ENCODE peak calls at places on chromosomes 2 and 18, in six cellular contexts. R is adipocyte, J is coronary artery, N is T-helper 2 cell, I is ELF-1, A is EH. C is an unnamed sample.

GRCh38 chr2:161004379-161004778 is 155.8 kb upstream of the TANK start:
- DNase-seq in R (peak), J (no peak), I (no peak), A (peak), N (no peak), C (no peak)

GRCh38 chr18:2979027-2979570 is 33.8 kb downstream of the LPIN2 start:
- DNase-seq in R (no peak), N (no peak), I (no peak), A (peak), J (no peak), C (no peak)

GRCh38 chr18:48031641-48032040 is 101.2 kb upstream of the SMAD2 start:
- DNase-seq in R (no peak), A (no peak), J (no peak), N (no peak), I (no peak), C (peak)

GRCh38 chr2:28276807-28277206 is 115.9 kb upstream of the FOSL2 start:
- DNase-seq in I (no peak), A (no peak), J (no peak), N (no peak), R (no peak), C (no peak)

GRCh38 chr2:113257511-113258264 is 21.0 kb downstream of the PAX8 start:
- DNase-seq in R (no peak), A (peak), I (no peak), N (no peak), J (no peak), C (no peak)

GRCh38 chr2:229713371-229714079 is 830 bp downstream of the DNER start:
- DNase-seq in N (no peak), J (no peak), A (no peak), R (peak), I (no peak), C (no peak)

GRCh38 chr2:184363213-184363612 is 235.1 kb upstream of the ZNF804A start:
- DNase-seq in R (no peak), N (no peak), I (no peak), A (no peak), J (no peak), C (no peak)

GRCh38 chr18:79749251-79750191 is 48.2 kb upstream of the KCNG2 start:
- DNase-seq in I (no peak), J (no peak), R (no peak), A (no peak), N (no peak), C (no peak)

GRCh38 chr2:196468394-196468793 is 171.1 kb upstream of the CCDC150 start:
- DNase-seq in J (no peak), A (no peak), R (no peak), N (no peak), I (no peak), C (no peak)

C was measured in islet precursor cell.